ENCODE peak calls at places on chromosome 14, in ten cellular contexts. A is vagina, C is astrocyte of the spinal cord, L is RKO, G is foreskin fibroblast, V is skeletal muscle cell, U is caudate nucleus, M is adrenal gland, R is AG08395, E is adipocyte. K is an unnamed sample.

GRCh38 chr14:81416233-81416927 is 16.3 kb upstream of the STON2 start:
- DNase-seq in A (no peak), C (no peak), L (no peak), G (no peak), V (no peak), U (no peak), M (no peak), R (no peak), E (no peak), K (no peak)

GRCh38 chr14:102554835-102555819 is 37.3 kb upstream of the RCOR1 start:
- DNase-seq in A (no peak), C (no peak), L (no peak), G (peak), V (no peak), U (no peak), M (peak), R (peak), E (peak), K (no peak)

GRCh38 chr14:21703357-21704339 is 30.0 kb upstream of the OR4E1 start:
- DNase-seq in A (no peak), C (no peak), L (no peak), G (no peak), V (no peak), U (no peak), M (no peak), R (no peak), E (no peak), K (no peak)

GRCh38 chr14:22630486-22630885 is 13.7 kb downstream of the OR6J1 start:
- DNase-seq in A (no peak), C (peak), L (no peak), G (peak), V (peak), U (no peak), M (no peak), R (peak), E (no peak), K (peak)

GRCh38 chr14:39025250-39025809 is 77.7 kb downstream of the SEC23A start:
- DNase-seq in A (no peak), C (no peak), L (no peak), G (no peak), V (no peak), U (no peak), M (no peak), R (no peak), E (no peak), K (no peak)

GRCh38 chr14:68627868-68628604 is 164.8 kb downstream of the ZFP36L1 start:
- DNase-seq in A (peak), C (no peak), L (no peak), G (no peak), V (no peak), U (peak), M (peak), R (no peak), E (no peak), K (no peak)

GRCh38 chr14:105312973-105313372 is 1.6 kb upstream of the PACS2 start:
- DNase-seq in A (no peak), C (no peak), L (no peak), G (no peak), V (no peak), U (peak), M (no peak), R (no peak), E (no peak), K (no peak)

GRCh38 chr14:22388669-22389625 is 200.1 kb downstream of the DAD1 start:
- DNase-seq in A (peak), C (peak), L (no peak), G (peak), V (no peak), U (peak), M (no peak), R (peak), E (peak), K (no peak)

GRCh38 chr14:72614891-72615410 is 278.9 kb downstream of the DPF3 start:
- DNase-seq in A (peak), C (no peak), L (no peak), G (no peak), V (no peak), U (no peak), M (no peak), R (no peak), E (no peak), K (no peak)

GRCh38 chr14:88901199-88901588 is 76.7 kb downstream of the TTC8 start:
- DNase-seq in A (no peak), C (no peak), L (no peak), G (no peak), V (no peak), U (peak), M (peak), R (no peak), E (no peak), K (no peak)

GRCh38 chr14:67487937-67488893 is at the start of gene TMEM229B:
- DNase-seq in A (no peak), C (peak), L (no peak), G (no peak), V (no peak), U (no peak), M (no peak), R (peak), E (no peak), K (no peak)

GRCh38 chr14:23646648-23647549 is 10.7 kb downstream of the DHRS2 start:
- DNase-seq in A (no peak), C (no peak), L (no peak), G (peak), V (no peak), U (no peak), M (no peak), R (peak), E (peak), K (no peak)

GRCh38 chr14:101926085-101926484 is 38.3 kb upstream of the DYNC1H1 start:
- DNase-seq in A (no peak), C (no peak), L (no peak), G (no peak), V (no peak), U (no peak), M (no peak), R (no peak), E (no peak), K (no peak)

GRCh38 chr14:89617471-89618291 is 200.6 kb upstream of the FOXN3 start:
- DNase-seq in A (no peak), C (peak), L (no peak), G (peak), V (no peak), U (no peak), M (peak), R (peak), E (peak), K (peak)

GRCh38 chr14:69943084-69943797 is 64.0 kb downstream of the SMOC1 start:
- DNase-seq in A (no peak), C (no peak), L (no peak), G (no peak), V (no peak), U (no peak), M (no peak), R (no peak), E (no peak), K (no peak)

GRCh38 chr14:58659846-58660245 is 22.1 kb downstream of the DACT1 start:
- DNase-seq in A (no peak), C (no peak), L (no peak), G (no peak), V (no peak), U (no peak), M (no peak), R (no peak), E (no peak), K (no peak)

GRCh38 chr14:98093111-98093510 is 1178.9 kb downstream of the BCL11B start:
- DNase-seq in A (no peak), C (no peak), L (no peak), G (no peak), V (no peak), U (no peak), M (no peak), R (no peak), E (no peak), K (no peak)

GRCh38 chr14:55241673-55242072 is 29.5 kb upstream of the FBXO34 start:
- DNase-seq in A (no peak), C (no peak), L (no peak), G (no peak), V (no peak), U (no peak), M (no peak), R (no peak), E (no peak), K (no peak)

GRCh38 chr14:59055439-59056045 is 132.9 kb upstream of the DAAM1 start:
- DNase-seq in A (no peak), C (peak), L (peak), G (peak), V (peak), U (no peak), M (peak), R (peak), E (peak), K (no peak)

GRCh38 chr14:50383618-50384225 is 13.0 kb downstream of the CDKL1 start:
- DNase-seq in A (no peak), C (no peak), L (no peak), G (no peak), V (no peak), U (no peak), M (no peak), R (no peak), E (no peak), K (no peak)

GRCh38 chr14:72715215-72715909 is 178.5 kb downstream of the DPF3 start:
- DNase-seq in A (no peak), C (no peak), L (no peak), G (peak), V (no peak), U (no peak), M (no peak), R (no peak), E (no peak), K (no peak)

GRCh38 chr14:68278568-68279436 is 459.2 kb downstream of the RAD51B start:
- DNase-seq in A (peak), C (peak), L (no peak), G (peak), V (no peak), U (no peak), M (no peak), R (peak), E (peak), K (no peak)

GRCh38 chr14:103255555-103255954 is 78.5 kb upstream of the EIF5 start:
- DNase-seq in A (no peak), C (no peak), L (no peak), G (no peak), V (no peak), U (no peak), M (no peak), R (no peak), E (no peak), K (no peak)

GRCh38 chr14:105855893-105856675 is 329.7 kb downstream of the TMEM121 start:
- DNase-seq in A (peak), C (no peak), L (no peak), G (no peak), V (no peak), U (no peak), M (no peak), R (no peak), E (no peak), K (no peak)

GRCh38 chr14:99733551-99734405 is 49.7 kb downstream of the CYP46A1 start:
- DNase-seq in A (peak), C (no peak), L (no peak), G (no peak), V (no peak), U (no peak), M (peak), R (no peak), E (no peak), K (no peak)

GRCh38 chr14:77469539-77469938 is 11.6 kb downstream of the AHSA1 start:
- DNase-seq in A (no peak), C (no peak), L (no peak), G (peak), V (no peak), U (no peak), M (no peak), R (no peak), E (no peak), K (no peak)

GRCh38 chr14:69559581-69560011 is 15.1 kb downstream of the CCDC177 start:
- DNase-seq in A (no peak), C (no peak), L (no peak), G (no peak), V (no peak), U (peak), M (no peak), R (no peak), E (no peak), K (no peak)

K was measured in GM04503.